ENCODE peak calls at places on chromosomes 4 and X, in four cellular contexts. Z is stomach, X is HL-60, T is GM23338. D is an unnamed sample.

GRCh38 chr4:11197942-11198341 is 230.8 kb downstream of the HS3ST1 start:
- DNase-seq in T (no peak), X (no peak), Z (no peak), D (no peak)

GRCh38 chr4:7293703-7294102 is 101.4 kb downstream of the SORCS2 start:
- DNase-seq in X (no peak), Z (no peak), T (no peak), D (no peak)

GRCh38 chr4:102616661-102617060 is 115.5 kb downstream of the NFKB1 start:
- DNase-seq in T (peak; percentile 77), X (no peak), Z (no peak), D (peak; percentile 42)

GRCh38 chrX:103329991-103330390 is at the start of gene TCEAL7:
- DNase-seq in X (no peak), T (peak; percentile 56), Z (no peak), D (no peak)

GRCh38 chr4:20639346-20639745 is 60.9 kb upstream of the PACRGL start:
- DNase-seq in X (no peak), T (no peak), Z (no peak), D (peak; percentile 19)

GRCh38 chrX:47578692-47579091 is 3.5 kb upstream of the TIMP1 start:
- DNase-seq in X (no peak), T (peak; percentile 24), Z (no peak), D (no peak)

GRCh38 chrX:115650916-115651315 is 89.9 kb downstream of the PLS3 start:
- DNase-seq in Z (peak; percentile 31), X (no peak), T (peak; percentile 57), D (peak; percentile 31)

GRCh38 chr4:156766846-156767245 is 204.8 kb downstream of the PDGFC start:
- DNase-seq in T (no peak), X (no peak), Z (no peak), D (no peak)

GRCh38 chrX:307261-308111 is 11.1 kb downstream of the GTPBP6 start:
- DNase-seq in T (peak; percentile 29), Z (no peak), X (no peak), D (no peak)

DNA sequence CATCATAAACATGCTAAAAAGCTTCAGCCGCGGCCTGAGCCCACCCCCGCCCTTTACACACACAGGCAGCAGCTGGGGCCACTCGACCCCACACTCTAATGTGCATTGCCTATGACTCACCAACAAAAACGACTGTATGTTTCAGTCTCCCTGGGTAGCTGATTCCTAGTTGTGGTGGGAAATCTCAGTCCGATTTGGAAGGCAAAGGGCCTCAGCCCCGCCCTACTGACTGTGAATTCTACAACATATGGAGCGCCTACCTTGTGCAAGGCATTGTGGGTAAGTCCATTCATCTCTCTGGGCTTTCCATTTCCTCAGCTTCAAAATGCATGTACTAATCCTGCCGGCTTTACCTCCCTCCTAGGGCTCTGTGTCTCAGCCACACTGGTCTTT is 60.2 kb downstream of the RTL9 start:
- DNase-seq in T (no peak), Z (no peak), X (no peak), D (no peak)
- TF ChIP-seq POLR2AphosphoS5 in T (no peak), Z (no peak), X (no peak), D (no peak)

GRCh38 chr4:24796632-24797031 is 1.3 kb downstream of the SOD3 start:
- DNase-seq in X (no peak), T (no peak), Z (no peak), D (no peak)

GRCh38 chr4:24800273-24800880 is 5.0 kb downstream of the SOD3 start:
- DNase-seq in T (peak; percentile 56), Z (no peak), X (no peak), D (no peak)

GRCh38 chr4:24799196-24799543 is 3.8 kb downstream of the SOD3 start:
- DNase-seq in T (no peak), X (no peak), Z (no peak), D (no peak)

GRCh38 chr4:24799544-24800272 is 4.3 kb downstream of the SOD3 start:
- DNase-seq in Z (no peak), T (peak; percentile 65), X (no peak), D (no peak)

GRCh38 chr4:24798036-24798610 is 2.8 kb downstream of the SOD3 start:
- DNase-seq in X (no peak), Z (no peak), T (no peak), D (no peak)
- H3K27ac ChIP-seq in X (no peak overlapping the region), Z (no peak overlapping the region), T (no peak overlapping the region), D (no peak overlapping the region)

DNA sequence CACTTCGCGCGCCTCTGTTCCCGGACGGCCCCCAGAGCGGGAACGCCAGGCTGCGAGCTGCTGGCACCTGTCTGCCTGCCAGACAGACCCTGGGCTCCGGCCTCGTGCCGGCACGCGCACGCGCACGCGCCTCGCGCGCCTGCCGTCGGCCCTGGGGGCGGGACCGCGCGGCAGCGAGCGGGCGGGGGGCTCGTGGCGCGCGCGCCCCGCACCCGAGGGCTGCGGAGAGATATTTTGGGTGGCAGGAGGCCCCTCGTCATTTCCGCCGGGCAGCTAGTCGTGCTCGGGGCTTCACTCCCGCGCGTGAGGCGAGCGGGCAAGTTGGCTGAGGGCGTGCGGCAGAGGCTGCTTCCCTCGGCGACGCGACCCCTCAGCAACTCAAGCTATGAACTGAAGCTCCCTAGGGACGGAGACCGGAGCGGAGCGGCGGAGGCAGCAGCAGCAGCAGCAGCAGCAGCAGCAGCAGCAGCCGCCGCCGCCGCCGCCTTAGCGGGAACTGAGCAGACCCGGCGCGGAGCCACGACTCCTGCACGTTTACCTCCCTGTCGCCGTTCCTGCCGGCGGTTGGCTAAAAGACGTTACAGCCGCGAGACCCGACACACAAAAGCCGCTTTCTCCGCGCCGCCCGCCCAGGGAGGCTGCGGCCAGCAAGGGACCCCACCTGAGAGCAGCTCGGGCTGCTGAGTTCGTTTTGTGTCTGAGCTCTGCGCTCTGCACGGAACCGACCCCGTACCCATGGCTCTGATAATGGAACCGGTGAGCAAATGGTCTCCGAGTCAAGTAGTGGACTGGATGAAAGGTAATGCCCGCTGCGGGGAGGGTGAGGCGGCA is at the start of gene CNKSR2:
- DNase-seq in Z (peak; percentile 65), X (peak; percentile 18), T (peak; percentile 74), D (peak; percentile 5)
- TF ChIP-seq POLR2AphosphoS5 in Z (no peak), X (no peak), T (no peak), D (no peak)

DNA sequence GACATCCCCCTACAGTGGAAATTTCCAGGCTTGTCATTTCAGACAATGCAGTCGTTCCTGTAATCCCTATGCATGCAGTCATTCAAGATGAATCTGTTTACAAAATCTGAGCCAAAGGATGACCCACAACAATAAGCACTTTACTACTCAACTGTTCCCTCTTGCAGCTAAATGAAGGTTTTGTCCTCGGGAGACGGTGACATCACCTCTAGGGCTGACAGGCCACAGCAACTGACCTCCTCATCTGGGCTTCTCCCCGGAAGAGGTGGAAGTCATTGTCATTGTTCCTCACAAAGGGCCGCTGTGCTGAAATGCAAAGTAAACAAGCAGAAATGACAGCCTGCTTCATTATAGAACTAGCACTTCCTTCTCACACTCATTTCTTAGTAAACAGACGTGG is 29.2 kb downstream of the CLRN2 start:
- DNase-seq in Z (no peak), X (no peak), T (peak; percentile 46), D (no peak)
- H3K27ac ChIP-seq in Z (no peak overlapping the region), X (no peak overlapping the region), T (no peak overlapping the region), D (no peak overlapping the region)

DNA sequence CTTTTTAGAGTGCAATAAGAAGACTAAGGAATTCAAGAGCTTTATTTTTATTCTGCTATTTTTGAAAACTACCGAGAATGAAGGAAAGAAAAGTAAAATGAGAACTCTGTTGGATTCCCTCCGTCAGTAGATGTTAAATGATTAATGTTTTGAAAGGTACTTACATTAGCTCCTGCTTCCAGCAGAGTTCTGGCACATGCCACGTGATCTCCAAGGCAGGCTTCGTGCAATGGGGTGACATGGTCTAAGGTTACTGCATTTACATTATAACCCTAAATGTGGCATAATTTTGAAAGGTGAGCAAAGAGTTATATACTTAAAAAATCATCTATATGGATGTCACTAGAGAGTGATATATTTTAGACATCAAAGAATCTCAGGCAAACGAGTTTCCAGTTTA is 26.8 kb upstream of the SPATA4 start:
- DNase-seq in T (no peak), X (no peak), Z (no peak), D (no peak)
- TF ChIP-seq POLR2AphosphoS5 in T (no peak), X (no peak), Z (no peak), D (no peak)

DNA sequence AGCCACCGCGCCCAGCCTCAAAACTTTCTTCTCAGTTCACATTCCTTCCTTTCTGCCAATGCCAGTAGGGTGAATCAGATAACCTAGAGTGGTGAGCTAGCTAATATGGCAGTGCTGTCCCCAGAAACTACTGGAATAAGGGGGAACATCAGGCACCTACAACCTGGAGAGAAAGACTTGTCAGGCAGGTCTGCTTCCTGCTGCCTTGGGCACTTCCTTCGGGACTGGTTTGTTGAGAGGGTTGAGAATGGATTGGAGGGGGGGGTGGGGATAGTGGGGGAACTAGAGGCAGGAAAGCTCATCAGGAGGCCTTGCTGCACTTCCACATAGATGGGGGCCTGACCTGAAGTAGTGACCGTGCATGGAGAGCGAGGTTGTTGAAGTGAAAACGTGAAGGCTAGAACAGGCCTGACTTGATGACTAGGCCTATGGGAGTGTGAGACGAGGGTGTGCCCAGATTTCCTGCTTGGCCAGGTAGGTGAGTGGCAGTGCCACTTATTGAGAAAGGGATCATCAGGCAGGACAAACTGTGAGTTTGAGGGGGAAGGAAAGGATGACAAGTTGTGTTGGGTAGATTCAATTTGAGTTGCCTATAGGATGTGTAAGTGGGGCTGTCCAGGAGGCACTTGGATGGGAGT is 33.4 kb downstream of the SLC25A5 start:
- DNase-seq in Z (no peak), T (no peak), X (no peak), D (no peak)
- H3K27ac ChIP-seq in Z (peak overlapping the region; percentile 3), T (no peak overlapping the region), X (no peak overlapping the region), D (no peak overlapping the region)

D was measured in endothelial cell of umbilical vein.